ENCODE peak calls at places on chromosome 18, in eight cellular contexts. H is CD8-positive, alpha-beta memory T cell; U is activated naive CD8-positive, alpha-beta T cell treated with anti-CD3 and anti-CD28 coated beads for 36 hours; T is NCI-H345; S is AG04450; J is central memory CD4-positive, alpha-beta T cell; A is activated CD4-positive, alpha-beta memory T cell treated with anti-CD3 and anti-CD28 coated beads for 36 hours; O is GM12878. Q is an unnamed sample.

GRCh38 chr18:34875150-34875549 is 165.1 kb downstream of the DTNA start:
- DNase-seq in H (no peak), U (no peak), T (no peak), S (no peak), J (no peak), A (no peak), O (no peak), Q (no peak)

GRCh38 chr18:8609711-8610441 is 639 bp downstream of the RAB12 start:
- DNase-seq in H (no peak), U (peak; percentile 29), T (no peak), S (no peak), J (peak; percentile 8), A (peak; percentile 24), O (no peak), Q (peak; percentile 73)

GRCh38 chr18:66510357-66511027 is 93.4 kb downstream of the CDH19 start:
- DNase-seq in H (no peak), U (no peak), T (no peak), S (no peak), J (no peak), A (no peak), O (no peak), Q (no peak)

GRCh38 chr18:31684279-31685096 is at the start of gene B4GALT6:
- DNase-seq in H (no peak), U (peak; percentile 43), T (peak; percentile 57), S (no peak), J (no peak), A (peak; percentile 34), O (no peak), Q (peak; percentile 85)

GRCh38 chr18:13587937-13588336 is 138.4 kb downstream of the FAM210A start:
- DNase-seq in H (no peak), U (no peak), T (no peak), S (no peak), J (no peak), A (no peak), O (no peak), Q (no peak)

GRCh38 chr18:59582395-59582794 is 114.8 kb downstream of the CCBE1 start:
- DNase-seq in H (no peak), U (no peak), T (no peak), S (no peak), J (no peak), A (no peak), O (no peak), Q (no peak)

GRCh38 chr18:22975508-22975907 is 42.4 kb downstream of the RBBP8 start:
- DNase-seq in H (no peak), U (no peak), T (no peak), S (no peak), J (no peak), A (no peak), O (no peak), Q (no peak)

GRCh38 chr18:64929026-64929425 is 780.1 kb upstream of the LINC00305 start:
- DNase-seq in H (no peak), U (no peak), T (no peak), S (no peak), J (no peak), A (no peak), O (no peak), Q (no peak)

GRCh38 chr18:58310517-58310916 is 266.5 kb downstream of the NEDD4L start:
- DNase-seq in H (no peak), U (peak; percentile 57), T (no peak), S (no peak), J (peak; percentile 64), A (peak; percentile 64), O (no peak), Q (no peak)

GRCh38 chr18:11408555-11408954 is 200.8 kb upstream of the SLC35G4 start:
- DNase-seq in H (no peak), U (no peak), T (no peak), S (no peak), J (no peak), A (no peak), O (no peak), Q (no peak)

GRCh38 chr18:34562252-34562870 is 147.7 kb upstream of the DTNA start:
- DNase-seq in H (no peak), U (no peak), T (no peak), S (no peak), J (no peak), A (no peak), O (no peak), Q (no peak)

GRCh38 chr18:1018211-1018651 is 113.6 kb downstream of the ADCYAP1 start:
- DNase-seq in H (no peak), U (no peak), T (no peak), S (no peak), J (no peak), A (no peak), O (no peak), Q (peak; percentile 31)

GRCh38 chr18:48750485-48751175 is 200.1 kb downstream of the SMAD7 start:
- DNase-seq in H (no peak), U (no peak), T (no peak), S (no peak), J (no peak), A (no peak), O (no peak), Q (no peak)

GRCh38 chr18:54284967-54285785 is 15.9 kb downstream of the POLI start:
- DNase-seq in H (peak; percentile 21), U (peak; percentile 73), T (no peak), S (peak; percentile 27), J (peak; percentile 9), A (peak; percentile 92), O (peak; percentile 97), Q (no peak)

GRCh38 chr18:75238786-75239185 is 28.2 kb downstream of the TSHZ1 start:
- DNase-seq in H (no peak), U (no peak), T (no peak), S (no peak), J (no peak), A (no peak), O (no peak), Q (no peak)

GRCh38 chr18:26466026-26466425 is 82.3 kb downstream of the KCTD1 start:
- DNase-seq in H (no peak), U (no peak), T (no peak), S (no peak), J (no peak), A (no peak), O (no peak), Q (no peak)

GRCh38 chr18:26617151-26617554 is 68.8 kb upstream of the KCTD1 start:
- DNase-seq in H (no peak), U (no peak), T (no peak), S (peak; percentile 16), J (no peak), A (no peak), O (no peak), Q (no peak)

GRCh38 chr18:73879771-73880170 is 267.9 kb downstream of the FBXO15 start:
- DNase-seq in H (no peak), U (no peak), T (no peak), S (peak; percentile 16), J (no peak), A (no peak), O (no peak), Q (no peak)

GRCh38 chr18:47184419-47185050 is 8.4 kb upstream of the IER3IP1 start:
- DNase-seq in H (no peak), U (no peak), T (no peak), S (no peak), J (no peak), A (peak; percentile 14), O (no peak), Q (peak; percentile 30)

GRCh38 chr18:22703883-22704626 is 229.1 kb upstream of the RBBP8 start:
- DNase-seq in H (no peak), U (no peak), T (no peak), S (no peak), J (no peak), A (no peak), O (no peak), Q (peak; percentile 19)

GRCh38 chr18:23307567-23308295 is 145.4 kb upstream of the RIOK3 start:
- DNase-seq in H (no peak), U (peak; percentile 20), T (no peak), S (no peak), J (no peak), A (peak; percentile 47), O (peak; percentile 39), Q (no peak)